ENCODE peak calls at places on chromosome 7, in four cellular contexts. Q, M, X and N are unnamed samples.

GRCh38 chr7:116182023-116182422 is 28.3 kb upstream of the TES start:
- DNase-seq in M (no peak), Q (no peak), X (no peak), N (peak; percentile 27)

GRCh38 chr7:44962483-44963251 is 16.1 kb downstream of the MYO1G start:
- DNase-seq in X (peak; percentile 61), M (peak; percentile 7), Q (no peak), N (no peak)

GRCh38 chr7:81956520-81956919 is 186.7 kb upstream of the HGF start:
- DNase-seq in Q (peak; percentile 84), X (no peak), M (peak; percentile 84), N (no peak)

GRCh38 chr7:44219371-44220045 is 18.7 kb downstream of the YKT6 start:
- DNase-seq in M (no peak), Q (no peak), X (peak; percentile 35), N (peak; percentile 29)

GRCh38 chr7:121537031-121537430 is 140.9 kb upstream of the FAM3C start:
- DNase-seq in X (no peak), M (no peak), Q (no peak), N (no peak)

GRCh38 chr7:11950281-11950680 is 118.3 kb upstream of the THSD7A start:
- DNase-seq in X (no peak), Q (no peak), M (no peak), N (no peak)

GRCh38 chr7:80127412-80128150 is 7.0 kb upstream of the GNAI1 start:
- DNase-seq in M (no peak), X (no peak), Q (no peak), N (no peak)

GRCh38 chr7:105776986-105777910 is 99.2 kb downstream of the ATXN7L1 start:
- DNase-seq in X (no peak), M (peak; percentile 77), Q (peak; percentile 35), N (no peak)

GRCh38 chr7:27102578-27103442 is at the start of gene HOXA2:
- DNase-seq in Q (peak; percentile 91), X (peak; percentile 66), M (no peak), N (no peak)

GRCh38 chr7:15737586-15737985 is 51.1 kb upstream of the MEOX2 start:
- DNase-seq in Q (no peak), X (no peak), M (peak; percentile 38), N (no peak)

GRCh38 chr7:122300607-122301079 is 3.9 kb downstream of the FEZF1 start:
- DNase-seq in Q (no peak), X (no peak), M (peak; percentile 32), N (no peak)

GRCh38 chr7:23787272-23787671 is 77.3 kb downstream of the STK31 start:
- DNase-seq in Q (no peak), X (no peak), M (no peak), N (no peak)

GRCh38 chr7:131522325-131522920 is 34.0 kb downstream of the PODXL start:
- DNase-seq in X (no peak), Q (no peak), M (no peak), N (peak; percentile 17)